ENCODE peak calls at places on chromosomes 13 and 19, in seven cellular contexts. One of them, this sample, is unnamed.

GRCh38 chr13:48653074-48654054 is at the start of gene CYSLTR2:
- DNase-seq in HCT116: no peak
- DNase-seq in IMR-90: peak; percentile 13
- DNase-seq in K562: no peak
- DNase-seq in HepG2: no peak
- DNase-seq in H1: no peak
- DNase-seq in GM12878: peak; percentile 35
- DNase-seq in this sample: peak; percentile 2

GRCh38 chr19:8840708-8841107 is 8.5 kb downstream of the MBD3L1 start:
- DNase-seq in IMR-90: no peak
- DNase-seq in GM12878: no peak
- DNase-seq in HCT116: no peak
- DNase-seq in K562: no peak
- DNase-seq in H1: no peak
- DNase-seq in HepG2: no peak
- DNase-seq in this sample: no peak

GRCh38 chr19:32570081-32570785 is 10.8 kb upstream of the PDCD5 start:
- DNase-seq in H1: peak; percentile 64
- DNase-seq in GM12878: no peak
- DNase-seq in HCT116: peak; percentile 26
- DNase-seq in IMR-90: peak; percentile 57
- DNase-seq in HepG2: peak; percentile 62
- DNase-seq in K562: peak; percentile 36
- DNase-seq in this sample: peak; percentile 85

GRCh38 chr19:19643158-19644053 is at the start of gene GMIP:
- DNase-seq in H1: peak; percentile 99
- DNase-seq in IMR-90: peak; percentile 29
- DNase-seq in HepG2: peak; percentile 45
- DNase-seq in GM12878: no peak
- DNase-seq in HCT116: peak; percentile 36
- DNase-seq in K562: peak; percentile 93
- DNase-seq in this sample: peak; percentile 55

GRCh38 chr13:83215627-83216026 is 666.6 kb downstream of the SLITRK1 start:
- DNase-seq in HCT116: no peak
- DNase-seq in IMR-90: peak; percentile 81
- DNase-seq in GM12878: no peak
- DNase-seq in K562: no peak
- DNase-seq in HepG2: no peak
- DNase-seq in H1: no peak
- DNase-seq in this sample: no peak

GRCh38 chr13:23969672-23970071 is 72.4 kb upstream of the C1QTNF9B start:
- DNase-seq in HCT116: no peak
- DNase-seq in H1: no peak
- DNase-seq in IMR-90: peak; percentile 56
- DNase-seq in GM12878: no peak
- DNase-seq in HepG2: peak; percentile 49
- DNase-seq in K562: no peak
- DNase-seq in this sample: no peak

GRCh38 chr13:23778007-23778687 is 111.1 kb downstream of the MIPEP start:
- DNase-seq in IMR-90: peak; percentile 83
- DNase-seq in HCT116: no peak
- DNase-seq in HepG2: no peak
- DNase-seq in K562: no peak
- DNase-seq in GM12878: no peak
- DNase-seq in H1: no peak
- DNase-seq in this sample: no peak

GRCh38 chr13:46475586-46475991 is 77.4 kb upstream of the LRCH1 start:
- DNase-seq in HepG2: no peak
- DNase-seq in K562: no peak
- DNase-seq in IMR-90: no peak
- DNase-seq in GM12878: no peak
- DNase-seq in HCT116: no peak
- DNase-seq in H1: no peak
- DNase-seq in this sample: no peak

GRCh38 chr19:1133471-1133929 is 29.7 kb downstream of the GPX4 start:
- DNase-seq in IMR-90: no peak
- DNase-seq in HepG2: no peak
- DNase-seq in HCT116: peak; percentile 34
- DNase-seq in H1: peak; percentile 80
- DNase-seq in GM12878: peak; percentile 79
- DNase-seq in K562: peak; percentile 85
- DNase-seq in this sample: peak; percentile 74

GRCh38 chr13:98674968-98675528 is 77.4 kb downstream of the SLC15A1 start:
- DNase-seq in HepG2: no peak
- DNase-seq in GM12878: no peak
- DNase-seq in H1: no peak
- DNase-seq in IMR-90: no peak
- DNase-seq in HCT116: no peak
- DNase-seq in K562: no peak
- DNase-seq in this sample: no peak

GRCh38 chr19:289651-290538 is 1.3 kb downstream of the PLPP2 start:
- DNase-seq in K562: peak; percentile 43
- DNase-seq in HCT116: peak; percentile 74
- DNase-seq in HepG2: peak; percentile 42
- DNase-seq in H1: peak; percentile 76
- DNase-seq in IMR-90: peak; percentile 25
- DNase-seq in GM12878: no peak
- DNase-seq in this sample: peak; percentile 86

GRCh38 chr19:57708641-57709354 is at the start of gene ZNF154:
- DNase-seq in H1: peak; percentile 81
- DNase-seq in HepG2: no peak
- DNase-seq in IMR-90: peak; percentile 67
- DNase-seq in GM12878: no peak
- DNase-seq in HCT116: no peak
- DNase-seq in K562: no peak
- DNase-seq in this sample: no peak

GRCh38 chr13:111270765-111271164 is 49.7 kb upstream of the TEX29 start:
- DNase-seq in HCT116: no peak
- DNase-seq in HepG2: no peak
- DNase-seq in GM12878: no peak
- DNase-seq in IMR-90: peak; percentile 55
- DNase-seq in H1: peak; percentile 26
- DNase-seq in K562: no peak
- DNase-seq in this sample: no peak

GRCh38 chr13:86725105-86725504 is 925.9 kb upstream of the SLITRK6 start:
- DNase-seq in K562: no peak
- DNase-seq in HepG2: no peak
- DNase-seq in H1: no peak
- DNase-seq in HCT116: no peak
- DNase-seq in IMR-90: no peak
- DNase-seq in GM12878: no peak
- DNase-seq in this sample: no peak

GRCh38 chr13:20964904-20965303 is 62.4 kb upstream of the XPO4 start:
- DNase-seq in HepG2: no peak
- DNase-seq in IMR-90: peak; percentile 58
- DNase-seq in HCT116: no peak
- DNase-seq in H1: no peak
- DNase-seq in K562: no peak
- DNase-seq in GM12878: no peak
- DNase-seq in this sample: no peak

GRCh38 chr13:106230450-106230849 is 305.0 kb downstream of the EFNB2 start:
- DNase-seq in HCT116: no peak
- DNase-seq in IMR-90: peak; percentile 83
- DNase-seq in K562: no peak
- DNase-seq in H1: no peak
- DNase-seq in GM12878: no peak
- DNase-seq in HepG2: no peak
- DNase-seq in this sample: no peak

GRCh38 chr13:109154146-109154545 is 524.7 kb downstream of the MYO16 start:
- DNase-seq in HCT116: no peak
- DNase-seq in GM12878: no peak
- DNase-seq in H1: no peak
- DNase-seq in IMR-90: no peak
- DNase-seq in HepG2: peak; percentile 3
- DNase-seq in K562: no peak
- DNase-seq in this sample: peak; percentile 54

GRCh38 chr13:97252735-97253134 is 30.6 kb downstream of the MBNL2 start:
- DNase-seq in HepG2: no peak
- DNase-seq in H1: no peak
- DNase-seq in K562: no peak
- DNase-seq in HCT116: no peak
- DNase-seq in GM12878: no peak
- DNase-seq in IMR-90: no peak
- DNase-seq in this sample: no peak

GRCh38 chr19:39737351-39737750 is 478 bp downstream of the CLC start:
- DNase-seq in H1: no peak
- DNase-seq in HepG2: no peak
- DNase-seq in IMR-90: no peak
- DNase-seq in K562: no peak
- DNase-seq in HCT116: no peak
- DNase-seq in GM12878: no peak
- DNase-seq in this sample: no peak

GRCh38 chr19:14582894-14583340 is at the start of gene CLEC17A:
- DNase-seq in K562: no peak
- DNase-seq in IMR-90: no peak
- DNase-seq in GM12878: peak; percentile 66
- DNase-seq in H1: no peak
- DNase-seq in HepG2: no peak
- DNase-seq in HCT116: no peak
- DNase-seq in this sample: no peak

GRCh38 chr19:14577264-14577663 is 5.4 kb upstream of the NDUFB7 start:
- DNase-seq in GM12878: no peak
- DNase-seq in K562: no peak
- DNase-seq in HepG2: no peak
- DNase-seq in HCT116: no peak
- DNase-seq in IMR-90: no peak
- DNase-seq in H1: no peak
- DNase-seq in this sample: no peak

GRCh38 chr19:14577885-14578427 is 4.9 kb upstream of the CLEC17A start:
- DNase-seq in K562: no peak
- DNase-seq in IMR-90: no peak
- DNase-seq in H1: no peak
- DNase-seq in GM12878: peak; percentile 53
- DNase-seq in HCT116: no peak
- DNase-seq in HepG2: no peak
- DNase-seq in this sample: no peak

GRCh38 chr19:14576363-14576762 is 4.5 kb upstream of the NDUFB7 start:
- DNase-seq in K562: no peak
- DNase-seq in H1: no peak
- DNase-seq in HCT116: no peak
- DNase-seq in GM12878: no peak
- DNase-seq in IMR-90: no peak
- DNase-seq in HepG2: no peak
- DNase-seq in this sample: no peak

DNA sequence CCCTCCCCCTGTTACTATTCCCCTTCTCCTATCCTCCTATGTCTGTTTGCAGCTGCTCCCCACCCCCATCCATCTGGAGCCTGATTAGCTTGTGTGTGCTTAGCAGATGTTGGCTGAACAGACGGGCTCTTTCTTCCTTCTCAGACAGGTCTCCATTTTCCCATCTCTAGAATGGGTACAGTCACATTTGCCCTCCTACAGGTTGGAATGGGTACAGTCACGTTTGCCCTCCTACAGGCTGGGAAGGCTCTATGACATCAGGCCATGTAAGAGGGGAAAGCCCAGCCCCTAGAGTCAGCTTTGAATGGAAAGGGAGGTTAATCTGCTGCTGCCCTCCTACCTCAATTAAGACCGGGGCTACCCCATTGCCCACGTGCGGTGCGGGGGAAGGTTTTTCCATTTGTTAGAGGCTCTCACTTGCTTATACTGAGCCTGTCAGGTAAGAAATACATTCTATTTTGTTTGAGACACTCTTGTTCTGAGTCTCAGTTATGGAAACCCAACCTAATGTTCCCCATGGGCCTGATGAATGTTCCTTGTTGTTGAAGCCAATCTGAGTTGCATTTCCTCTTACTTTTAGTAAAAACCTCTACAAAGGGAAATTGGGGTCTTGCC is 2.2 kb upstream of the CLEC17A start:
- DNase-seq in HepG2: no peak
- DNase-seq in HCT116: no peak
- DNase-seq in GM12878: peak; percentile 57
- DNase-seq in H1: no peak
- DNase-seq in K562: peak; percentile 57
- DNase-seq in IMR-90: no peak
- DNase-seq in this sample: no peak
- TF ChIP-seq CEBPB in HepG2: no peak
- TF ChIP-seq CEBPB in HCT116: no peak
- TF ChIP-seq CEBPB in GM12878: no peak
- TF ChIP-seq CEBPB in H1: no peak
- TF ChIP-seq CEBPB in K562: no peak
- TF ChIP-seq CEBPB in IMR-90: no peak
- TF ChIP-seq CEBPB in this sample: no peak

DNA sequence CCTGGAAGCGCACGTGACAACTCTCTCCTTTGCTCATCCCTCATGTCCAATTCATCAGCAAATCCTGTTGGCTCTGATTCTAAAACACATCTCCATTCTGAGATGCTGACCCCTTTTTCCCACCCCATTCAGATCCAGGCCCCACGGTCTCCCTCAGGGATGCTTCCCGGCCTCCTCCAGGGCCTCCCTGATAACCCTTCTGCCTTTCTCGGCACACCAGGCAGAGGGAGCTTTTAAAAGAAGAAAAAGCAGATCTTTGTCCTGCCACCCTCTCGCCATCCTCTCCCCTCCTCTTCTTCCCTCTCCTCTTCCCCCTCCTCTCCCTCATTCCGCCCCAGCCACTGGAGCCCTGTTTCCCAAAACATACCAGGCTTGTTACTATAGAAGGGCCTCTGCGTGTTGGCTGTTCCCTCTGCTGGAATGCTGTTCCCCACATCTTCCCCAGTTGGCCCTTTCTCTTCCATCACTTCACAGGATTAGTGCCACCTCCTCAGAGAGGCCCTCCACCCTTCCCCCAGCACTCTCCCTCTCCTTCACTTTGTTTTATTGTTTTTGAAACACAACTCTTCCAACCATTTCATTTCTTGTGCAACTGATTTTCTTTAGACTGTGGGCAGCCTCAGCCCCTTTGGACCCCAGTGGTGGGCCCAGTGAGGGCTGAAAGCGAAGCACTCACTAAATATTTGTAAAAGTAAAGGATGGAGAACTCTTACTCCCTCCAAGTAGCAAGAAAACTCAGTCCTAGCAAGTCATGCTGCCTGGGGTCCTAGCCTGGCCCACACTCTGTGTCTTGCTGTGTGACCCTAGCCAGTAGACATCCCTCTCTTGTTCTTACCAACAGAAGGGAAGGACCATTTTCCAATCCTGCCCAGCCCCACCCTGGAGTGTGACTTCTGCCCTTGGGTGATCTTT is 2.5 kb upstream of the CRLF1 start:
- DNase-seq in K562: no peak
- DNase-seq in IMR-90: no peak
- DNase-seq in HepG2: no peak
- DNase-seq in HCT116: no peak
- DNase-seq in H1: no peak
- DNase-seq in GM12878: no peak
- DNase-seq in this sample: no peak
- TF ChIP-seq CEBPB in K562: no peak
- TF ChIP-seq CEBPB in IMR-90: no peak
- TF ChIP-seq CEBPB in HepG2: no peak
- TF ChIP-seq CEBPB in HCT116: no peak
- TF ChIP-seq CEBPB in H1: no peak
- TF ChIP-seq CEBPB in GM12878: no peak
- TF ChIP-seq CEBPB in this sample: no peak

GRCh38 chr19:6588508-6589345 is 2.2 kb downstream of the CD70 start:
- DNase-seq in GM12878: no peak
- DNase-seq in IMR-90: no peak
- DNase-seq in H1: no peak
- DNase-seq in K562: peak; percentile 6
- DNase-seq in HCT116: no peak
- DNase-seq in HepG2: no peak
- DNase-seq in this sample: no peak
- TF ChIP-seq CEBPB in GM12878: no peak
- TF ChIP-seq CEBPB in IMR-90: no peak
- TF ChIP-seq CEBPB in H1: no peak
- TF ChIP-seq CEBPB in K562: no peak
- TF ChIP-seq CEBPB in HCT116: no peak
- TF ChIP-seq CEBPB in HepG2: no peak
- TF ChIP-seq CEBPB in this sample: no peak

GRCh38 chr19:6455924-6456323 is 3.7 kb downstream of the SLC25A23 start:
- DNase-seq in IMR-90: no peak
- DNase-seq in HepG2: no peak
- DNase-seq in K562: no peak
- DNase-seq in H1: no peak
- DNase-seq in HCT116: no peak
- DNase-seq in GM12878: no peak
- DNase-seq in this sample: no peak
- TF ChIP-seq CEBPB in IMR-90: no peak
- TF ChIP-seq CEBPB in HepG2: no peak
- TF ChIP-seq CEBPB in K562: no peak
- TF ChIP-seq CEBPB in H1: no peak
- TF ChIP-seq CEBPB in HCT116: no peak
- TF ChIP-seq CEBPB in GM12878: no peak
- TF ChIP-seq CEBPB in this sample: no peak

This sample was measured in A549.